ENCODE peak calls at places on chromosomes 12 and 14, in nine cellular contexts. V is fibroblast of lung, E is cardiac muscle cell, Y is Peyer's patch, J is progenitor cell of endocrine pancreas, M is astrocyte of the spinal cord, C is RWPE1, U is brain microvascular endothelial cell, Z is AG09309. N is an unnamed sample.

GRCh38 chr14:101010293-101010692 is 106.8 kb upstream of the RTL1 start:
- DNase-seq in U (no peak), M (no peak), E (no peak), J (no peak), Z (no peak), Y (no peak), C (no peak), V (no peak), N (no peak)

GRCh38 chr14:63470877-63471565 is 72.2 kb downstream of the PPP2R5E start:
- DNase-seq in E (no peak), C (peak), U (no peak), Y (no peak), M (peak), Z (peak), V (peak), J (no peak), N (no peak)

GRCh38 chr14:38125484-38125912 is 82.2 kb upstream of the SSTR1 start:
- DNase-seq in U (no peak), Z (no peak), C (no peak), J (no peak), Y (no peak), M (no peak), E (no peak), V (no peak), N (no peak)

GRCh38 chr14:35155962-35156361 is 33.6 kb downstream of the PRORP start:
- DNase-seq in Y (no peak), M (peak), C (peak), E (no peak), V (peak), Z (no peak), J (no peak), U (peak), N (no peak)

GRCh38 chr12:25135531-25136154 is 59.3 kb downstream of the DNAI7 start:
- DNase-seq in J (no peak), Y (no peak), U (no peak), Z (no peak), C (peak), V (no peak), M (peak), E (no peak), N (no peak)

GRCh38 chr14:40368314-40368713 is 936.1 kb upstream of the FBXO33 start:
- DNase-seq in U (no peak), Z (no peak), E (no peak), Y (no peak), V (no peak), M (peak), C (no peak), J (no peak), N (no peak)

GRCh38 chr14:65346895-65347294 is 65.6 kb upstream of the FUT8 start:
- DNase-seq in U (peak), Y (no peak), E (no peak), J (no peak), C (no peak), M (no peak), V (peak), Z (no peak), N (no peak)

GRCh38 chr14:100747021-100747586 is 20.4 kb downstream of the DLK1 start:
- DNase-seq in U (peak), C (peak), V (peak), Y (no peak), J (no peak), E (no peak), Z (peak), M (peak), N (no peak)

GRCh38 chr12:119644930-119645329 is 23.0 kb upstream of the PRKAB1 start:
- DNase-seq in U (no peak), Y (no peak), M (no peak), V (no peak), J (no peak), E (no peak), Z (no peak), C (no peak), N (no peak)

GRCh38 chr14:61342486-61342885 is 21.1 kb downstream of the PRKCH start:
- DNase-seq in U (no peak), M (no peak), Y (peak), J (no peak), E (no peak), V (no peak), C (no peak), Z (no peak), N (no peak)

GRCh38 chr14:44027397-44027796 is 479.7 kb downstream of the FSCB start:
- DNase-seq in V (no peak), E (no peak), C (no peak), J (no peak), U (no peak), Z (no peak), M (no peak), Y (no peak), N (no peak)

GRCh38 chr12:46970636-46971035 is 108.8 kb upstream of the PCED1B start:
- DNase-seq in Z (no peak), U (no peak), C (no peak), J (no peak), E (no peak), M (no peak), V (no peak), Y (no peak), N (no peak)

GRCh38 chr14:97851438-97851995 is 1054.3 kb downstream of the VRK1 start:
- DNase-seq in C (no peak), V (no peak), Z (no peak), Y (no peak), E (no peak), J (no peak), M (no peak), U (no peak), N (no peak)

GRCh38 chr14:95763875-95764274 is 50.0 kb upstream of the TCL1A start:
- DNase-seq in Z (no peak), U (no peak), J (no peak), M (no peak), V (no peak), C (no peak), E (no peak), Y (no peak), N (no peak)

GRCh38 chr12:132513070-132513398 is 23.1 kb downstream of the FBRSL1 start:
- DNase-seq in V (peak), C (no peak), E (no peak), M (peak), J (no peak), Z (peak), Y (no peak), U (no peak), N (no peak)

GRCh38 chr12:125890983-125891382 is 825.7 kb downstream of the AACS start:
- DNase-seq in V (no peak), U (no peak), Y (no peak), J (no peak), M (peak), Z (no peak), C (no peak), E (peak), N (no peak)

GRCh38 chr14:93160353-93160801 is 24.3 kb downstream of the MOAP1 start:
- DNase-seq in J (no peak), M (no peak), V (no peak), U (peak), E (peak), Z (no peak), Y (no peak), C (peak), N (no peak)

GRCh38 chr12:90261283-90261682 is 552.6 kb upstream of the ATP2B1 start:
- DNase-seq in M (no peak), Y (no peak), U (no peak), E (peak), J (no peak), Z (no peak), C (no peak), V (no peak), N (no peak)

GRCh38 chr12:138898-139534 is 72.4 kb downstream of the IQSEC3 start:
- DNase-seq in E (no peak), Z (no peak), C (no peak), Y (no peak), J (no peak), U (peak), V (peak), M (no peak), N (peak)

GRCh38 chr12:52546126-52546525 is 6.8 kb downstream of the KRT71 start:
- DNase-seq in C (no peak), Z (no peak), U (no peak), J (no peak), E (no peak), V (no peak), M (no peak), Y (no peak), N (no peak)

GRCh38 chr12:96425321-96425720 is 25.1 kb upstream of the CDK17 start:
- DNase-seq in M (peak), J (no peak), E (no peak), Z (peak), V (peak), Y (no peak), C (peak), U (peak), N (no peak)

GRCh38 chr14:71776463-71777359 is 155.5 kb upstream of the RGS6 start:
- DNase-seq in J (no peak), C (no peak), Z (no peak), V (no peak), Y (no peak), M (peak), U (no peak), E (no peak), N (no peak)

GRCh38 chr12:90945070-90945649 is 9.8 kb downstream of the CCER1 start:
- DNase-seq in U (peak), Z (no peak), C (peak), V (peak), J (no peak), E (peak), Y (no peak), M (peak), N (no peak)

GRCh38 chr12:32302218-32302826 is 97.0 kb upstream of the FGD4 start:
- DNase-seq in C (peak), Z (no peak), J (no peak), M (no peak), U (no peak), Y (peak), E (peak), V (peak), N (no peak)

GRCh38 chr14:96564389-96564788 is 62.2 kb downstream of the PAPOLA start:
- DNase-seq in U (no peak), J (no peak), Y (no peak), C (no peak), Z (no peak), V (peak), E (no peak), M (no peak), N (no peak)

GRCh38 chr12:111196532-111196931 is 172.4 kb downstream of the PHETA1 start:
- DNase-seq in E (no peak), J (no peak), U (no peak), V (no peak), Y (no peak), C (no peak), Z (no peak), M (no peak), N (no peak)

GRCh38 chr14:73461478-73462077 is 3.2 kb upstream of the NUMB start:
- DNase-seq in Y (no peak), Z (no peak), V (no peak), U (no peak), E (no peak), C (no peak), M (no peak), J (no peak), N (no peak)

GRCh38 chr14:85175556-85175955 is 354.4 kb upstream of the FLRT2 start:
- DNase-seq in J (no peak), U (peak), E (no peak), Y (no peak), V (peak), M (no peak), Z (peak), C (no peak), N (no peak)

GRCh38 chr14:105711058-105711620 is 184.8 kb downstream of the TMEM121 start:
- DNase-seq in M (no peak), V (no peak), J (no peak), E (no peak), Z (no peak), C (no peak), U (no peak), Y (no peak), N (no peak)

GRCh38 chr12:64875186-64875585 is 50.7 kb downstream of the TBC1D30 start:
- DNase-seq in Z (no peak), V (no peak), U (no peak), M (no peak), C (no peak), J (no peak), E (no peak), Y (no peak), N (no peak)

GRCh38 chr12:3667485-3667884 is 85.4 kb downstream of the CRACR2A start:
- DNase-seq in Z (no peak), E (no peak), J (no peak), M (no peak), V (no peak), C (no peak), U (no peak), Y (no peak), N (no peak)

GRCh38 chr14:96362071-96362964 is 823 bp downstream of the ATG2B start:
- DNase-seq in U (peak), E (peak), Y (peak), V (peak), M (peak), J (no peak), C (peak), Z (no peak), N (no peak)

GRCh38 chr14:32473476-32473875 is 144.4 kb downstream of the AKAP6 start:
- DNase-seq in Y (no peak), V (no peak), J (no peak), U (no peak), E (no peak), Z (no peak), M (peak), C (peak), N (no peak)

GRCh38 chr12:113006641-113007040 is 28.3 kb downstream of the OAS2 start:
- DNase-seq in J (no peak), C (no peak), Y (peak), Z (no peak), V (no peak), M (no peak), E (no peak), U (no peak), N (no peak)

GRCh38 chr14:53824061-53824460 is 132.6 kb downstream of the BMP4 start:
- DNase-seq in M (no peak), C (no peak), V (no peak), J (no peak), U (no peak), Y (no peak), Z (no peak), E (no peak), N (no peak)

GRCh38 chr14:76908834-76909233 is 82.6 kb downstream of the LRRC74A start:
- DNase-seq in Y (peak), C (no peak), J (no peak), Z (no peak), E (no peak), M (no peak), U (no peak), V (no peak), N (no peak)

GRCh38 chr12:93802293-93802692 is 125.1 kb downstream of the CRADD start:
- DNase-seq in M (no peak), J (no peak), Z (no peak), U (no peak), Y (no peak), E (no peak), V (no peak), C (no peak), N (no peak)
- TF ChIP-seq CTCF in M (no peak), J (no peak), Z (no peak), U (no peak), Y (no peak), E (no peak), V (no peak), C (no peak), N (no peak)

GRCh38 chr12:23909559-23909958 is 39.9 kb downstream of the SOX5 start:
- DNase-seq in J (no peak), M (no peak), U (no peak), Y (no peak), V (no peak), Z (no peak), C (no peak), E (no peak), N (no peak)

GRCh38 chr12:23911574-23911973 is 37.9 kb downstream of the SOX5 start:
- DNase-seq in M (no peak), Y (no peak), C (no peak), Z (no peak), V (no peak), U (no peak), E (no peak), J (no peak), N (no peak)

DNA sequence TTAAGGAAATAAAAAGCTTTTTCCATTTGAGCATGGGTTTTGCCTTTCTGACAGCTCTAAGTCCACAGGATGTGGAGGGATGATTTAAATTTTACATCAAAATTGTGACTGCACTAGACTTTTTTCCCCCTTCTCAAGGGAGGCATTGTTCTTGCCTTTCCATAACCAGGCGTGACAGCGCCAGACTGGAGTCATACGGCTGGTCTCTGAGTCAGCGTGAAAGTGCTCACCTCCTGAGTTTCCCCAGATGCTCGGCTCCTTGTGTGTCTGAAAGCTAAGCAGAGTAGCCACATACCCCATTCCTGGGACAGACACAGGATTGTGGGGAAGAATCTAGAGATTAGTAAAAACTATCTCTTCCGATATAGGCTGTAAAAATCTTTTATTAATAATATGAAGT is 43.1 kb downstream of the SOX5 start:
- DNase-seq in M (peak), V (peak), U (peak), Z (no peak), C (peak), J (no peak), E (peak), Y (no peak), N (peak)
- TF ChIP-seq CTCF in M (no peak), V (no peak), U (no peak), Z (no peak), C (no peak), J (no peak), E (no peak), Y (no peak), N (no peak)

DNA sequence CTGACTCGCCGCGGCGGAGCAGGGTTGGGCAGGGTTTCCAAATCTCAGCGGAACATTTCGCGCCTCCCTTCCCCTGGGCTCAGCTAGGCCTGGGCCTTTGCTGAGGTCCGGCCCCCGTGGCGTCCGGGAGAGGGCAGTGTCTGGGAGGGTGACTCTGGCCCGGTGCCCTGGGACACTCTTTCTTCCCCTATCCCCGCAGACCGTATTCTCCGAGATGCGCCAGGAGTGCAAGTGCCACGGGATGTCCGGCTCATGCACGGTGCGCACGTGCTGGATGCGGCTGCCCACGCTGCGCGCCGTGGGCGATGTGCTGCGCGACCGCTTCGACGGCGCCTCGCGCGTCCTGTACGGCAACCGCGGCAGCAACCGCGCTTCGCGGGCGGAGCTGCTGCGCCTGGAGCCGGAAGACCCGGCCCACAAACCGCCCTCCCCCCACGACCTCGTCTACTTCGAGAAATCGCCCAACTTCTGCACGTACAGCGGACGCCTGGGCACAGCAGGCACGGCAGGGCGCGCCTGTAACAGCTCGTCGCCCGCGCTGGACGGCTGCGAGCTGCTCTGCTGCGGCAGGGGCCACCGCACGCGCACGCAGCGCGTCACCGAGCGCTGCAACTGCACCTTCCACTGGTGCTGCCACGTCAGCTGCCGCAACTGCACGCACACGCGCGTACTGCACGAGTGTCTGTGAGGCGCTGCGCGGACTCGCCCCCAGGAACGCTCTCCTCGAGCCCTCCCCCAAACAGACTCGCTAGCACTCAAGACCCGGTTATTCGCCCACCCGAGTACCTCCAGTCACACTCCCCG is 3.0 kb downstream of the WNT1 start:
- DNase-seq in U (no peak), V (no peak), Y (peak), M (no peak), C (no peak), E (no peak), Z (no peak), J (no peak), N (peak)
- TF ChIP-seq CTCF in U (peak), V (no peak), Y (peak), M (no peak), C (peak), E (peak), Z (peak), J (peak), N (no peak)

DNA sequence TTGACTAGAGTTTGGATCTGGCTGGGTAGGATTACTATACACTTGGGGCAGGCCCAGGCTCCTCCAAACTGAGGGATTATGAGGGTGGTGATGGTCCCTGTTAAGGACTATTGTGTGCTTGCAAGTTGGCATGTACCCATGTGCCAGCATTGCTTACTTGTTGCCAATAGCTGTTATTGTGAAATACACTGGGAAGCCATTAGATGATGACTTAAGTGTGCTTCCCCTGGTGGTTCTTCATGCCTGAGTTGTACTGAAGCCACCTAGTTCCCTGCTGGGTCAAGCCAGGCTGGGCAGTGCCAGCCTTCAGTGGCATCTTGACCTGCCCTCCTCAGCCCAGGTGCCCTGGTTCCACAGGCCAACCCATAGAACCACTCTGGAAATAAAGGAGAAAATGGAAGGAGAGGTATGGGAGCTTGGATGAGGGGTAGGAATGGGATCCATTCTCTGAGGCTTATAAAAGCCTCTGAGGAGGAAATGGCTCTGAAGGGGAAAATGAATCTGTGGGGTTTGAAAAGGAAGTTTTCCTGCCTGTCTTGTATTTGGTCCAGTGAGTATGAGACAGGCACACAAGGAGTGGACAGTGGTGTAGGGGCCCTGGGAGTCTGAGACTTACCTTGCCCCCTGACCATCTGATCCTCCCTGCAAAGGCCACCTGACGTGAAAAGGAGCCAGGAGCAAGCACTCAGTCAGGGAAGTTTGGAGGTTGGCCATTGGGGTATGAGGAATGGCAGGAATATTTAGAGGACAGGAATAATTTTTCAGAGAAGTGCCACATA is 724 bp downstream of the LTB4R start:
- DNase-seq in C (no peak), V (peak), M (no peak), J (no peak), E (no peak), Y (no peak), Z (no peak), U (no peak), N (no peak)
- TF ChIP-seq CTCF in C (no peak), V (no peak), M (no peak), J (no peak), E (no peak), Y (no peak), Z (no peak), U (no peak), N (no peak)

GRCh38 chr12:29644536-29645162 is 139.1 kb downstream of the TMTC1 start:
- DNase-seq in E (no peak), J (no peak), U (no peak), C (no peak), M (no peak), V (no peak), Y (no peak), Z (no peak), N (no peak)

GRCh38 chr12:29638528-29638927 is 141.0 kb upstream of the OVCH1 start:
- DNase-seq in E (no peak), U (no peak), J (no peak), Z (no peak), C (no peak), Y (no peak), M (no peak), V (no peak), N (no peak)

GRCh38 chr12:29639893-29640495 is 142.5 kb upstream of the OVCH1 start:
- DNase-seq in U (no peak), V (no peak), Z (no peak), M (no peak), E (no peak), Y (no peak), J (no peak), C (no peak), N (no peak)

GRCh38 chr12:29640589-29641345 is 143.0 kb downstream of the TMTC1 start:
- DNase-seq in U (peak), E (no peak), Y (no peak), Z (no peak), J (peak), V (peak), M (peak), C (peak), N (no peak)
- TF ChIP-seq CTCF in U (peak), E (peak), Y (peak), Z (no peak), J (peak), V (no peak), M (no peak), C (no peak), N (no peak)

GRCh38 chr14:83058068-83058467 is 1524.4 kb upstream of the SEL1L start:
- DNase-seq in M (no peak), Y (no peak), C (no peak), V (no peak), J (no peak), Z (no peak), U (no peak), E (no peak), N (no peak)
- TF ChIP-seq CTCF in M (no peak), Y (no peak), C (no peak), V (no peak), J (no peak), Z (no peak), U (no peak), E (no peak), N (no peak)